ENCODE peak calls at places on chromosome 13, in four cellular contexts. U, E, O and K are unnamed samples.

GRCh38 chr13:94312511-94313191 is 166.8 kb downstream of the DCT start:
- DNase-seq in E (no peak), O (no peak), U (no peak), K (no peak)

GRCh38 chr13:32804673-32805260 is 211.5 kb upstream of the KL start:
- DNase-seq in U (no peak), O (peak), E (no peak), K (no peak)

GRCh38 chr13:98192008-98192407 is 14.9 kb upstream of the RNF113B start:
- DNase-seq in U (no peak), O (no peak), E (no peak), K (no peak)

GRCh38 chr13:74036373-74036772 is 97.8 kb downstream of the KLF12 start:
- DNase-seq in U (no peak), E (no peak), O (no peak), K (no peak)

GRCh38 chr13:21549633-21550032 is 54.3 kb downstream of the MICU2 start:
- DNase-seq in O (no peak), U (no peak), E (no peak), K (no peak)

GRCh38 chr13:25971499-25972145 is 80.2 kb downstream of the SHISA2 start:
- DNase-seq in E (no peak), O (no peak), U (no peak), K (no peak)

GRCh38 chr13:35810286-35810685 is 320.9 kb downstream of the DCLK1 start:
- DNase-seq in E (no peak), U (no peak), O (no peak), K (no peak)

GRCh38 chr13:43835701-43836100 is 43.8 kb downstream of the CCDC122 start:
- DNase-seq in E (no peak), U (no peak), O (peak), K (no peak)

GRCh38 chr13:48626077-48626449 is 27.7 kb upstream of the CYSLTR2 start:
- DNase-seq in U (no peak), O (peak), E (no peak), K (no peak)

GRCh38 chr13:32911506-32911905 is 104.7 kb upstream of the KL start:
- DNase-seq in O (peak), E (no peak), U (no peak), K (no peak)

GRCh38 chr13:46160474-46161066 is 21.4 kb downstream of the LCP1 start:
- DNase-seq in E (no peak), U (no peak), O (peak), K (no peak)

GRCh38 chr13:110044521-110045200 is 258.3 kb upstream of the IRS2 start:
- DNase-seq in U (no peak), O (peak), E (no peak), K (no peak)

GRCh38 chr13:99749627-99750026 is 221.9 kb downstream of the ZIC5 start:
- DNase-seq in U (no peak), O (no peak), E (no peak), K (no peak)

GRCh38 chr13:22076658-22077057 is 405.8 kb downstream of the FGF9 start:
- DNase-seq in E (no peak), O (no peak), U (no peak), K (no peak)

GRCh38 chr13:98450495-98451167 is 126.3 kb downstream of the STK24 start:
- DNase-seq in O (no peak), E (no peak), U (no peak), K (no peak)

GRCh38 chr13:91112191-91112579 is 235.3 kb upstream of the MIR17HG start:
- DNase-seq in O (no peak), U (no peak), E (no peak), K (no peak)

GRCh38 chr13:22040810-22041364 is 370.0 kb downstream of the FGF9 start:
- DNase-seq in O (no peak), U (no peak), E (no peak), K (no peak)